ENCODE peak calls at places on chromosomes 6 and 20, in four cellular contexts. One of them, this sample, is unnamed.

GRCh38 chr6:41483943-41484342 is 62.2 kb upstream of the FOXP4 start:
- DNase-seq in ecto neural progenitor cell: no peak
- DNase-seq in stimulated activated CD4-positive, alpha-beta T cell treated with anti-CD3 and anti-CD28 coated beads, Interleukin-2, amount 100 ng/mL, for 48 hours: no peak
- DNase-seq in CD4-positive, alpha-beta memory T cell: no peak
- DNase-seq in this sample: no peak

GRCh38 chr6:72677740-72678139 is 55.9 kb downstream of the KCNQ5 start:
- DNase-seq in stimulated activated CD4-positive, alpha-beta T cell treated with anti-CD3 and anti-CD28 coated beads, Interleukin-2, amount 100 ng/mL, for 48 hours: no peak
- DNase-seq in CD4-positive, alpha-beta memory T cell: no peak
- DNase-seq in ecto neural progenitor cell: no peak
- DNase-seq in this sample: no peak

GRCh38 chr6:41039060-41039998 is at the start of gene UNC5CL:
- DNase-seq in CD4-positive, alpha-beta memory T cell: peak
- DNase-seq in stimulated activated CD4-positive, alpha-beta T cell treated with anti-CD3 and anti-CD28 coated beads, Interleukin-2, amount 100 ng/mL, for 48 hours: peak
- DNase-seq in ecto neural progenitor cell: peak
- DNase-seq in this sample: peak

GRCh38 chr20:33914871-33915270 is 78.8 kb upstream of the RALY start:
- DNase-seq in CD4-positive, alpha-beta memory T cell: peak
- DNase-seq in stimulated activated CD4-positive, alpha-beta T cell treated with anti-CD3 and anti-CD28 coated beads, Interleukin-2, amount 100 ng/mL, for 48 hours: no peak
- DNase-seq in ecto neural progenitor cell: no peak
- DNase-seq in this sample: no peak

GRCh38 chr20:34120213-34120612 is 8.2 kb upstream of the EIF2S2 start:
- DNase-seq in ecto neural progenitor cell: no peak
- DNase-seq in stimulated activated CD4-positive, alpha-beta T cell treated with anti-CD3 and anti-CD28 coated beads, Interleukin-2, amount 100 ng/mL, for 48 hours: no peak
- DNase-seq in CD4-positive, alpha-beta memory T cell: no peak
- DNase-seq in this sample: no peak

GRCh38 chr6:125393449-125393858 is 91.7 kb upstream of the HDDC2 start:
- DNase-seq in CD4-positive, alpha-beta memory T cell: no peak
- DNase-seq in stimulated activated CD4-positive, alpha-beta T cell treated with anti-CD3 and anti-CD28 coated beads, Interleukin-2, amount 100 ng/mL, for 48 hours: no peak
- DNase-seq in ecto neural progenitor cell: no peak
- DNase-seq in this sample: no peak

GRCh38 chr20:63323298-63323820 is 30.4 kb downstream of the COL20A1 start:
- DNase-seq in stimulated activated CD4-positive, alpha-beta T cell treated with anti-CD3 and anti-CD28 coated beads, Interleukin-2, amount 100 ng/mL, for 48 hours: no peak
- DNase-seq in CD4-positive, alpha-beta memory T cell: no peak
- DNase-seq in ecto neural progenitor cell: no peak
- DNase-seq in this sample: no peak

GRCh38 chr6:57284056-57284455 is 33.4 kb upstream of the PRIM2 start:
- DNase-seq in CD4-positive, alpha-beta memory T cell: no peak
- DNase-seq in ecto neural progenitor cell: no peak
- DNase-seq in stimulated activated CD4-positive, alpha-beta T cell treated with anti-CD3 and anti-CD28 coated beads, Interleukin-2, amount 100 ng/mL, for 48 hours: no peak
- DNase-seq in this sample: no peak

GRCh38 chr20:1631309-1632227 is 11.8 kb upstream of the SIRPB1 start:
- DNase-seq in stimulated activated CD4-positive, alpha-beta T cell treated with anti-CD3 and anti-CD28 coated beads, Interleukin-2, amount 100 ng/mL, for 48 hours: no peak
- DNase-seq in ecto neural progenitor cell: no peak
- DNase-seq in CD4-positive, alpha-beta memory T cell: no peak
- DNase-seq in this sample: no peak

GRCh38 chr6:32074996-32075532 is 34.1 kb downstream of the TNXB start:
- DNase-seq in CD4-positive, alpha-beta memory T cell: no peak
- DNase-seq in stimulated activated CD4-positive, alpha-beta T cell treated with anti-CD3 and anti-CD28 coated beads, Interleukin-2, amount 100 ng/mL, for 48 hours: no peak
- DNase-seq in ecto neural progenitor cell: no peak
- DNase-seq in this sample: no peak

GRCh38 chr20:31894980-31895675 is 24.7 kb downstream of the TTLL9 start:
- DNase-seq in ecto neural progenitor cell: no peak
- DNase-seq in stimulated activated CD4-positive, alpha-beta T cell treated with anti-CD3 and anti-CD28 coated beads, Interleukin-2, amount 100 ng/mL, for 48 hours: no peak
- DNase-seq in CD4-positive, alpha-beta memory T cell: no peak
- DNase-seq in this sample: peak

GRCh38 chr20:50916257-50916656 is 15.0 kb downstream of the ADNP start:
- DNase-seq in stimulated activated CD4-positive, alpha-beta T cell treated with anti-CD3 and anti-CD28 coated beads, Interleukin-2, amount 100 ng/mL, for 48 hours: no peak
- DNase-seq in CD4-positive, alpha-beta memory T cell: no peak
- DNase-seq in ecto neural progenitor cell: no peak
- DNase-seq in this sample: no peak

GRCh38 chr6:32517654-32518445 is 12.2 kb downstream of the HLA-DRB5 start:
- DNase-seq in CD4-positive, alpha-beta memory T cell: no peak
- DNase-seq in ecto neural progenitor cell: no peak
- DNase-seq in stimulated activated CD4-positive, alpha-beta T cell treated with anti-CD3 and anti-CD28 coated beads, Interleukin-2, amount 100 ng/mL, for 48 hours: no peak
- DNase-seq in this sample: no peak

GRCh38 chr20:39083781-39084180 is 121.6 kb downstream of the DHX35 start:
- DNase-seq in stimulated activated CD4-positive, alpha-beta T cell treated with anti-CD3 and anti-CD28 coated beads, Interleukin-2, amount 100 ng/mL, for 48 hours: no peak
- DNase-seq in CD4-positive, alpha-beta memory T cell: no peak
- DNase-seq in ecto neural progenitor cell: no peak
- DNase-seq in this sample: no peak

GRCh38 chr6:34981951-34982350 is 92.9 kb downstream of the ANKS1A start:
- DNase-seq in CD4-positive, alpha-beta memory T cell: no peak
- DNase-seq in stimulated activated CD4-positive, alpha-beta T cell treated with anti-CD3 and anti-CD28 coated beads, Interleukin-2, amount 100 ng/mL, for 48 hours: no peak
- DNase-seq in ecto neural progenitor cell: no peak
- DNase-seq in this sample: no peak

GRCh38 chr6:14454467-14454763 is 336.8 kb downstream of the CD83 start:
- DNase-seq in stimulated activated CD4-positive, alpha-beta T cell treated with anti-CD3 and anti-CD28 coated beads, Interleukin-2, amount 100 ng/mL, for 48 hours: no peak
- DNase-seq in CD4-positive, alpha-beta memory T cell: peak
- DNase-seq in ecto neural progenitor cell: no peak
- DNase-seq in this sample: no peak

This sample was measured in GM12892.